ENCODE peak calls at places on chromosomes 4 and X, in nine cellular contexts. N is activated CD8-positive, alpha-beta memory T cell treated with anti-CD3 and anti-CD28 coated beads, Interleukin-2, amount 50 U/mL, for 4 hours; L is T-helper 2 cell; V is nephron progenitor cell; G is chondrocyte; W is fibroblast of mammary gland; I is kidney; H is coronary artery; A is head of caudate nucleus. E is an unnamed sample.
A peak's percentile ranks its signal among the peaks of the same experiment; 100 is the strongest.

GRCh38 chrX:100979881-100980607 is 10.5 kb downstream of the ARL13A start:
- DNase-seq in I (no peak), L (no peak), W (no peak), G (no peak), H (no peak), V (no peak), A (no peak), N (no peak), E (no peak)

GRCh38 chr4:30870513-30870912 is 150.3 kb downstream of the PCDH7 start:
- DNase-seq in H (no peak), G (no peak), N (no peak), I (no peak), V (no peak), W (no peak), L (no peak), A (no peak), E (no peak)

GRCh38 chrX:101617211-101618191 is at the start of gene ARMCX6:
- DNase-seq in G (no peak), W (peak; percentile 74), N (peak; percentile 76), H (peak; percentile 87), V (peak; percentile 69), L (peak; percentile 86), I (peak; percentile 92), A (peak; percentile 82), E (peak; percentile 70)

GRCh38 chrX:106263817-106264216 is 95.7 kb downstream of the PWWP3B start:
- DNase-seq in H (no peak), N (no peak), A (no peak), I (no peak), V (no peak), G (no peak), L (no peak), W (peak; percentile 70), E (no peak)

GRCh38 chr4:169070071-169070894 is 60.2 kb upstream of the CBR4 start:
- DNase-seq in H (no peak), V (no peak), L (no peak), W (peak; percentile 94), G (no peak), I (peak; percentile 84), A (no peak), N (no peak), E (peak; percentile 52)

GRCh38 chr4:75985116-75985515 is 5.6 kb downstream of the SDAD1 start:
- DNase-seq in G (no peak), N (no peak), I (no peak), A (no peak), L (no peak), H (no peak), V (no peak), W (peak; percentile 99), E (no peak)

GRCh38 chrX:42778096-42778495 is at the start of gene PPP1R2C:
- DNase-seq in W (no peak), N (peak; percentile 47), A (no peak), I (peak; percentile 36), V (no peak), L (no peak), H (no peak), G (no peak), E (no peak)

GRCh38 chr4:123977623-123978022 is 581.0 kb downstream of the SPRY1 start:
- DNase-seq in V (no peak), L (no peak), N (no peak), A (no peak), W (peak; percentile 50), I (no peak), G (no peak), H (no peak), E (no peak)

GRCh38 chrX:119880552-119881437 is 9.2 kb downstream of the NDUFA1 start:
- DNase-seq in H (no peak), L (peak; percentile 73), I (no peak), V (peak; percentile 21), A (peak; percentile 24), G (no peak), W (peak; percentile 67), N (no peak), E (no peak)

GRCh38 chr4:86359944-86360478 is at the start of gene MAPK10:
- DNase-seq in G (no peak), W (peak; percentile 85), L (peak; percentile 95), A (peak; percentile 94), I (peak; percentile 86), V (peak; percentile 60), H (no peak), N (peak; percentile 15), E (peak; percentile 58)

GRCh38 chrX:136710324-136710951 is 62.5 kb downstream of the CD40LG start:
- DNase-seq in H (no peak), V (no peak), A (no peak), W (peak; percentile 44), N (no peak), L (peak; percentile 60), G (no peak), I (no peak), E (no peak)

GRCh38 chr4:84379881-84380618 is 119.0 kb downstream of the NKX6-1 start:
- DNase-seq in H (no peak), L (no peak), V (no peak), W (peak; percentile 90), N (no peak), G (no peak), I (no peak), A (no peak), E (no peak)

GRCh38 chrX:14497184-14497666 is 32.1 kb upstream of the GLRA2 start:
- DNase-seq in G (no peak), A (no peak), I (no peak), V (no peak), N (no peak), W (peak; percentile 19), H (no peak), L (peak; percentile 47), E (no peak)

GRCh38 chr4:164383187-164384181 is 370.4 kb upstream of the SMIM31 start:
- DNase-seq in L (peak; percentile 3), W (peak; percentile 22), A (peak; percentile 95), N (no peak), G (peak; percentile 82), I (peak; percentile 64), V (peak; percentile 69), H (peak; percentile 69), E (no peak)

GRCh38 chr4:82787342-82787741 is 11.3 kb downstream of the SCD5 start:
- DNase-seq in H (no peak), L (no peak), A (no peak), I (no peak), N (no peak), G (no peak), V (no peak), W (peak; percentile 56), E (no peak)

GRCh38 chr4:159016527-159017137 is 86.2 kb upstream of the RAPGEF2 start:
- DNase-seq in G (no peak), L (no peak), W (no peak), A (no peak), I (no peak), H (no peak), V (peak; percentile 33), N (no peak), E (no peak)

GRCh38 chr4:37603711-37604110 is 82.5 kb downstream of the RELL1 start:
- DNase-seq in N (no peak), L (no peak), W (no peak), A (no peak), I (no peak), V (no peak), H (no peak), G (no peak), E (no peak)

GRCh38 chr4:105399535-105400161 is 74.2 kb downstream of the PPA2 start:
- DNase-seq in A (no peak), H (no peak), V (no peak), W (peak; percentile 85), L (no peak), G (no peak), I (no peak), N (no peak), E (no peak)

GRCh38 chrX:50180073-50180940 is 20.5 kb downstream of the AKAP4 start:
- DNase-seq in G (no peak), A (no peak), V (no peak), W (no peak), L (no peak), N (no peak), I (no peak), H (no peak), E (no peak)